ENCODE peak calls at places on chromosomes 12 and 14, in four cellular contexts. K, M, R and C are unnamed samples.

GRCh38 chr14:94011795-94012194 is 14.3 kb upstream of the OTUB2 start:
- DNase-seq in K (no peak), M (no peak), R (peak; percentile 55), C (no peak)

GRCh38 chr14:94313991-94314655 is 9.0 kb downstream of the SERPINA6 start:
- DNase-seq in K (no peak), M (peak; percentile 79), R (peak; percentile 64), C (no peak)

GRCh38 chr12:49811961-49812401 is 16.2 kb downstream of the NCKAP5L start:
- DNase-seq in K (no peak), M (no peak), R (no peak), C (no peak)

GRCh38 chr12:14408208-14408607 is 42.7 kb downstream of the ATF7IP start:
- DNase-seq in K (no peak), M (peak; percentile 59), R (peak; percentile 16), C (no peak)

GRCh38 chr12:7076493-7076892 is 15.8 kb downstream of the C1R start:
- DNase-seq in K (no peak), M (no peak), R (no peak), C (no peak)

GRCh38 chr14:49972199-49972671 is 79.4 kb downstream of the ARF6 start:
- DNase-seq in K (no peak), M (peak; percentile 83), R (peak; percentile 92), C (no peak)

GRCh38 chr12:78864483-78865296 is at the start of gene SYT1:
- DNase-seq in K (peak; percentile 81), M (peak; percentile 84), R (peak; percentile 92), C (no peak)

GRCh38 chr12:219891-220352 is 6.0 kb upstream of the SLC6A12 start:
- DNase-seq in K (peak; percentile 70), M (peak; percentile 49), R (peak; percentile 35), C (peak; percentile 92)

GRCh38 chr14:70148911-70149675 is 39.7 kb downstream of the SLC8A3 start:
- DNase-seq in K (no peak), M (no peak), R (no peak), C (no peak)

GRCh38 chr12:122836027-122836921 is 1.0 kb downstream of the HIP1R start:
- DNase-seq in K (peak; percentile 54), M (peak; percentile 35), R (peak; percentile 68), C (peak; percentile 77)

GRCh38 chr12:97943359-97943758 is 480.8 kb downstream of the RMST start:
- DNase-seq in K (no peak), M (peak; percentile 53), R (peak; percentile 1), C (no peak)

GRCh38 chr12:27861428-27862167 is 81.6 kb upstream of the MANSC4 start:
- DNase-seq in K (no peak), M (no peak), R (peak; percentile 34), C (peak; percentile 8)

DNA sequence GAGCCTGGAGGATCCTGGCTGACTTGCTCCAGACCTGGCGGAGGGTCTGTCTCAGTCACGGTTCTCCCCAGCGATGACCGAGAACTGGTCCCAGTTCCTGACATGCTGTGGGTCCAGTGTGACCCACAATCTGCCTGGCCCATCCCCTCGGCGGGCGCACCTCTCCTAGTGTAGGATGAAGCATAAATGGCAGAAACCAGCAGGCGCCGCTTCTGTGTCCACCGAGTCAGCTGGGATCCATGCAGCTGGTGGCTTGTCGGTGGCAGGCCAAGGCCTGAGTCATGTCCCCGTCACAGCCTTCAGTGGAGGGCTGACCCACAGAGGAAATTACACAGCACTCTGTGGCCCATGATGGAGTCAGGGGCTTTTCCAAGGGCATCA is 38.5 kb downstream of the NFKBIA start:
- DNase-seq in K (peak; percentile 48), M (peak; percentile 68), R (peak; percentile 57), C (peak; percentile 68)
- TF ChIP-seq CTCF in K (no peak), M (no peak), R (no peak), C (no peak)

GRCh38 chr12:58424735-58425379 is 483.5 kb downstream of the ATP23 start:
- DNase-seq in K (no peak), M (peak; percentile 20), R (peak; percentile 40), C (no peak)
- TF ChIP-seq CTCF in K (no peak), M (no peak), R (no peak), C (no peak)

DNA sequence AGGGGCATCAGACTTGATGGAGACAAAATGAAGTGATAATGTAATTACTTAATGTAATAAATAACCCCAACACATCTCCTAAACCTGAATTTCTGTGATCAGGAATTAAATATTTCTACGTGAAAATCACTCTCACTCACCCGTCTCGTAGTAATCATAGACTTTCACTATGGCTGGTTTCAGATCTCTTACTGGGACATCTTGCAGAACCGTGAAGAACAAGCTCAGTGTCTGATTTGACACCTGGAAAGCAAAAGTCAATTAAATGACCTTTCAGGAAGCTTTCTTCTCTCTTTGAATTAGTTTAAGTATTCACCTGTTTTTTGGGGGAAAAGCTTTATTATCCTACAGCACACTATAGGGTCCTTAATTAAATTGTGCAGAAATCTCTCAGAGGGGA is 47.1 kb downstream of the A2M start:
- DNase-seq in K (no peak), M (no peak), R (no peak), C (no peak)
- TF ChIP-seq CTCF in K (no peak), M (no peak), R (no peak), C (no peak)

GRCh38 chr12:10901427-10901826 is 7.9 kb downstream of the TAS2R13 start:
- DNase-seq in K (no peak), M (peak; percentile 5), R (no peak), C (no peak)
- TF ChIP-seq CTCF in K (no peak), M (no peak), R (no peak), C (no peak)

DNA sequence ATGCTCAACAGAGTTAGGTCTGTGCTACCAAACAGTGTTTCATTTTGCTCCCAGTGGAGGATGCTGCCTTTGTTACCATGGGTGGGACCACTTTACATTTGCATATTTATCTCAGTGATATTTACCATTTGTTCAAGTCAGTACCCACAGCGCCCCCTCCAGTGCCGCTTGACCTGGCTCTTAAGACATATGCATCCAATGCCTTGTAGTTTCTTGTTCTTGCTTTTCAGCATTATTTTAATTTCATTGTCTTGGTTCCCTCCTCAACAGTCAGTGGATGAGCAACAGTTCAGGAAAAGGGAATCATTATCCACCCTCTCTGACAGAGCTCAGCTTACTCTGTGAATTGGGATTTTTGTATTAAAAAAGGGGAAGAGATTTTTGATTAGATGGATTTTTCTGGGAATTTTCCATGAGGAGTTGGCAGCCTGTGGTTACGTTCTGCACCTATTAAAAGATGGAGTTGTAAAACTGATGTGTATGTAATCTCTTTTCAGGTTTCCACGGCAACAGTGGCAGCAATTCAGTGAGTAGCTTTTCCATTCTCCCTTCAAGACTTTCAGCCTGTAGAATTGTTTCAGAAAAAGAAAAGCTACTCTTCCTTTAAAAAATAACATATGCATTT is 240.5 kb upstream of the DAAM1 start:
- DNase-seq in K (no peak), M (peak; percentile 24), R (no peak), C (peak; percentile 18)
- TF ChIP-seq CTCF in K (no peak), M (peak; percentile 20), R (no peak), C (no peak)

DNA sequence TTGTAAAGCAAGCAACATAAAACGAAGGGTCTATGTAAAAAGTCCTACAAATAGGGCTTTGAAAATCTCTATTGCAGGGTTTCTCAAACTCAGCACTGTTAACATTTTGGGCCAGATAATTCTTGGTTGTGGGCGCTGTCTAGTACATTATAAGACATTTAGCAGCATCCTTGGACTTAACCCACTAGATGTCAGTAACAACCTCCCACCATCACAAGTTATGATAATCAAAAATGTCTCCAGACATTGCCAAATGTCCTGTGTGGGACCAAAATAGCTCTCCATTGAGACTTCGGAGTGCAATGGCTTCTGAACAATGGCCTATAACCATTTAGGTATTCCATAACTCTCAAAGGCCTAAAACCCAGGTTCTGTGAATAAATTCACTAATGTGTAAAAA is 22.9 kb upstream of the DHRS7 start:
- DNase-seq in K (no peak), M (peak; percentile 12), R (no peak), C (no peak)
- TF ChIP-seq CTCF in K (no peak), M (peak; percentile 6), R (no peak), C (peak; percentile 25)

DNA sequence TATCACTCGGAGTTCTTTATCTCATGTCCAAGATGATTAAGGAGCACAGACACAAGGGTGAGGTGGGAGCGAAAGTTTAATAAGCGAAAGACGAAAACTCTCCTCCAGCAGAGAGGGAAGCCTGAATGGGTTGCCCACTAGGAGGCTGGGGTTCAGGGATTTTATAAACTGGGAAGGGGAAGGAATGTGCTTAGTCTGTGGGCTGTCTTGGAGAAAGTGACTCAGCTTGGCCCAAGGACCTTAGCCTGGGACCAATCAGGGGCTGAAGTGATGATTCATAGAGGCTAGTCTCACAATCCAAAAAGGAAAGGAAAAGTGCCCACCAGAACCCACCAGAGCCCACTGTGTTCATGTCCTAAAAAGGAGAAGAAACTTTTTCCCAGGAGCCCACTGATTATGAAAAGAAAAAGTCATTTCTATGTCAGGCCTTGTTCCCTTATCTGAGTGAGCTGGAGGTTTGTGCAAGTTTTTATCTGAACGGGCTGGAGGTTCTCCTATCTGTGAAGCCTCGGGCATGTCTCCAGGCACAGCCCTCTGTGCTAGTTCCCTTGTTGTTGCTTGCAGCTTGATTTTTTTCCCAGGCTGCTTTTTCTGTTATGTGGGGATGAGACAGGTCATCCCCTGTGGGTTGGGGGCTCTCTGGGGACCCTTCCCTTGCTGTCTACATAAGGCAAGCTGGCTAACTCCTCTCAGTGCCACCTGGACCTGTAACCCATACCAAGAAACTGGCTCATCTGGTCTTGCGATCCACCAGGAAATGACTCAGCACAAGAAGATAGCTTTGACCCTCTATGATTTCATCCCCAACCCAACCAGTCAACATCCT is 8.3 kb upstream of the GOLGA5 start:
- DNase-seq in K (no peak), M (peak; percentile 86), R (peak; percentile 85), C (no peak)
- TF ChIP-seq CTCF in K (no peak), M (peak; percentile 29), R (no peak), C (no peak)

GRCh38 chr14:38724621-38725020 is 378.4 kb downstream of the SEC23A start:
- DNase-seq in K (no peak), M (no peak), R (no peak), C (no peak)

GRCh38 chr14:38718519-38718918 is 384.5 kb downstream of the SEC23A start:
- DNase-seq in K (no peak), M (no peak), R (no peak), C (no peak)

GRCh38 chr14:38723954-38724353 is 379.1 kb downstream of the SEC23A start:
- DNase-seq in K (no peak), M (no peak), R (no peak), C (no peak)

GRCh38 chr14:38721822-38722431 is 381.1 kb downstream of the SEC23A start:
- DNase-seq in K (peak; percentile 52), M (peak; percentile 55), R (peak; percentile 64), C (peak; percentile 63)

GRCh38 chr14:38723277-38723676 is 379.8 kb downstream of the SEC23A start:
- DNase-seq in K (no peak), M (no peak), R (no peak), C (no peak)
- TF ChIP-seq CTCF in K (no peak), M (no peak), R (no peak), C (no peak)